ENCODE peak calls at places on chromosome 14, in five cellular contexts. One of them, this sample, is unnamed.

GRCh38 chr14:105059917-105060565 is 5.2 kb downstream of the GPR132 start:
- DNase-seq in ovary: no peak
- DNase-seq in transverse colon: no peak
- DNase-seq in stomach: no peak
- DNase-seq in A549: no peak
- DNase-seq in this sample: no peak

GRCh38 chr14:45201908-45202307 is 51.1 kb downstream of the MIS18BP1 start:
- DNase-seq in ovary: no peak
- DNase-seq in stomach: no peak
- DNase-seq in A549: no peak
- DNase-seq in transverse colon: no peak
- DNase-seq in this sample: no peak

GRCh38 chr14:42200951-42201350 is 594.3 kb downstream of the LRFN5 start:
- DNase-seq in transverse colon: no peak
- DNase-seq in A549: no peak
- DNase-seq in ovary: no peak
- DNase-seq in stomach: no peak
- DNase-seq in this sample: no peak

GRCh38 chr14:76077340-76077739 is 74.4 kb upstream of the GPATCH2L start:
- DNase-seq in stomach: no peak
- DNase-seq in A549: no peak
- DNase-seq in transverse colon: no peak
- DNase-seq in ovary: no peak
- DNase-seq in this sample: no peak

GRCh38 chr14:61515436-61516124 is 179.7 kb upstream of the HIF1A start:
- DNase-seq in A549: no peak
- DNase-seq in stomach: no peak
- DNase-seq in ovary: no peak
- DNase-seq in transverse colon: no peak
- DNase-seq in this sample: no peak

GRCh38 chr14:63904724-63905123 is 51.9 kb downstream of the SYNE2 start:
- DNase-seq in stomach: no peak
- DNase-seq in transverse colon: no peak
- DNase-seq in A549: no peak
- DNase-seq in ovary: no peak
- DNase-seq in this sample: no peak

GRCh38 chr14:100865682-100866591 is 37.6 kb downstream of the RTL1 start:
- DNase-seq in A549: no peak
- DNase-seq in transverse colon: no peak
- DNase-seq in stomach: no peak
- DNase-seq in ovary: no peak
- DNase-seq in this sample: peak

GRCh38 chr14:100408350-100409015 is 85.3 kb downstream of the SLC25A47 start:
- DNase-seq in A549: peak
- DNase-seq in transverse colon: no peak
- DNase-seq in ovary: no peak
- DNase-seq in stomach: no peak
- DNase-seq in this sample: no peak

GRCh38 chr14:90815817-90816662 is at the start of gene TTC7B:
- DNase-seq in A549: peak
- DNase-seq in stomach: peak
- DNase-seq in ovary: peak
- DNase-seq in transverse colon: peak
- DNase-seq in this sample: peak

GRCh38 chr14:34137001-34137400 is 186.1 kb upstream of the EGLN3 start:
- DNase-seq in stomach: no peak
- DNase-seq in transverse colon: no peak
- DNase-seq in A549: no peak
- DNase-seq in ovary: no peak
- DNase-seq in this sample: no peak

GRCh38 chr14:81219210-81219820 is 1.4 kb downstream of the GTF2A1 start:
- DNase-seq in ovary: peak
- DNase-seq in transverse colon: peak
- DNase-seq in A549: peak
- DNase-seq in stomach: peak
- DNase-seq in this sample: peak
- TF ChIP-seq EP300 in ovary: no peak
- TF ChIP-seq EP300 in transverse colon: no peak
- TF ChIP-seq EP300 in A549: no peak
- TF ChIP-seq EP300 in stomach: no peak
- TF ChIP-seq EP300 in this sample: peak

GRCh38 chr14:57560681-57561080 is 67.0 kb upstream of the CCDC198 start:
- DNase-seq in ovary: no peak
- DNase-seq in stomach: no peak
- DNase-seq in transverse colon: no peak
- DNase-seq in A549: no peak
- DNase-seq in this sample: no peak
- H3K4me3 ChIP-seq in ovary: no peak
- H3K4me3 ChIP-seq in stomach: no peak
- H3K4me3 ChIP-seq in transverse colon: no peak
- H3K4me3 ChIP-seq in A549: no peak
- H3K4me3 ChIP-seq in this sample: no peak

DNA sequence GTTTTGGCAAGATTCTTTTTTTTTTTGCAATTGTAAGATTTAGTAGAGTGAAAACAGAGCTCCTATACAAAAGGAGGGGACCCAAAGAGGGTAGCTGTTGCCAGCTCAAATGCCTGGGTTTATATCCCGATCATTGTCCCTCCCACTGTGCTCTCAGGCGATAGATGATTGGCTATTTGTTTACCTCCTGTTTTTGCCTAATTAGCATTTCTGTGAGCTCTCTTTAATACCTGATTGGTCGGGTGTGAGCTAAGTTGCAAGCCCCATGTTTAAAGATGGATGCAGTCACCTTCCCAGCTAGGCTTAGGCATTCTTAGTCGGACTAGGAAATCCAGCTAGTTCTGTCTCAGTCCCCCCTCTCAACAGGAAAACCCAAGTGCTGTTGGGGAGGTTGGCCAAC is 1.9 kb downstream of the EXOC3L4 start:
- DNase-seq in ovary: no peak
- DNase-seq in transverse colon: no peak
- DNase-seq in stomach: no peak
- DNase-seq in A549: no peak
- DNase-seq in this sample: no peak
- TF ChIP-seq EP300 in ovary: no peak
- TF ChIP-seq EP300 in transverse colon: no peak
- TF ChIP-seq EP300 in stomach: no peak
- TF ChIP-seq EP300 in A549: no peak
- TF ChIP-seq EP300 in this sample: no peak

GRCh38 chr14:73754911-73755360 is 40.8 kb upstream of the PNMA1 start:
- DNase-seq in A549: no peak
- DNase-seq in stomach: peak
- DNase-seq in transverse colon: peak
- DNase-seq in ovary: peak
- DNase-seq in this sample: peak

GRCh38 chr14:73752297-73752992 is 38.3 kb upstream of the PNMA1 start:
- DNase-seq in ovary: peak
- DNase-seq in stomach: peak
- DNase-seq in transverse colon: peak
- DNase-seq in A549: no peak
- DNase-seq in this sample: peak

GRCh38 chr14:73755434-73756014 is 41.3 kb upstream of the PNMA1 start:
- DNase-seq in stomach: peak
- DNase-seq in transverse colon: peak
- DNase-seq in ovary: no peak
- DNase-seq in A549: no peak
- DNase-seq in this sample: peak

GRCh38 chr14:73753043-73753886 is 39.1 kb upstream of the PNMA1 start:
- DNase-seq in A549: no peak
- DNase-seq in ovary: peak
- DNase-seq in stomach: peak
- DNase-seq in transverse colon: peak
- DNase-seq in this sample: peak

GRCh38 chr14:73753887-73754880 is 40.0 kb upstream of the PNMA1 start:
- DNase-seq in ovary: no peak
- DNase-seq in stomach: no peak
- DNase-seq in A549: no peak
- DNase-seq in transverse colon: peak
- DNase-seq in this sample: peak
- H3K4me3 ChIP-seq in ovary: no peak
- H3K4me3 ChIP-seq in stomach: peak
- H3K4me3 ChIP-seq in A549: peak
- H3K4me3 ChIP-seq in transverse colon: peak
- H3K4me3 ChIP-seq in this sample: no peak

GRCh38 chr14:53871947-53872346 is 84.7 kb downstream of the BMP4 start:
- DNase-seq in stomach: no peak
- DNase-seq in ovary: no peak
- DNase-seq in A549: no peak
- DNase-seq in transverse colon: no peak
- DNase-seq in this sample: no peak

GRCh38 chr14:53875337-53875897 is 81.2 kb downstream of the BMP4 start:
- DNase-seq in A549: no peak
- DNase-seq in ovary: no peak
- DNase-seq in transverse colon: no peak
- DNase-seq in stomach: no peak
- DNase-seq in this sample: no peak

GRCh38 chr14:53874704-53875103 is 81.9 kb downstream of the BMP4 start:
- DNase-seq in ovary: no peak
- DNase-seq in transverse colon: no peak
- DNase-seq in A549: no peak
- DNase-seq in stomach: no peak
- DNase-seq in this sample: no peak

GRCh38 chr14:53870997-53871396 is 85.6 kb downstream of the BMP4 start:
- DNase-seq in transverse colon: no peak
- DNase-seq in A549: no peak
- DNase-seq in ovary: no peak
- DNase-seq in stomach: no peak
- DNase-seq in this sample: no peak

GRCh38 chr14:53872551-53873188 is 84.0 kb downstream of the BMP4 start:
- DNase-seq in stomach: no peak
- DNase-seq in ovary: no peak
- DNase-seq in A549: no peak
- DNase-seq in transverse colon: no peak
- DNase-seq in this sample: no peak
- TF ChIP-seq EP300 in stomach: no peak
- TF ChIP-seq EP300 in ovary: no peak
- TF ChIP-seq EP300 in A549: no peak
- TF ChIP-seq EP300 in transverse colon: no peak
- TF ChIP-seq EP300 in this sample: no peak

GRCh38 chr14:24141030-24141880 is at the start of gene EMC9:
- DNase-seq in A549: peak
- DNase-seq in ovary: peak
- DNase-seq in transverse colon: peak
- DNase-seq in stomach: peak
- DNase-seq in this sample: peak

GRCh38 chr14:24138396-24139271 is 2.6 kb downstream of the PSME1 start:
- DNase-seq in A549: no peak
- DNase-seq in stomach: no peak
- DNase-seq in transverse colon: no peak
- DNase-seq in ovary: no peak
- DNase-seq in this sample: no peak

GRCh38 chr14:24136684-24137528 is 912 bp downstream of the PSME1 start:
- DNase-seq in transverse colon: no peak
- DNase-seq in A549: no peak
- DNase-seq in ovary: no peak
- DNase-seq in stomach: no peak
- DNase-seq in this sample: no peak

GRCh38 chr14:24137529-24138395 is 1.8 kb downstream of the PSME1 start:
- DNase-seq in A549: no peak
- DNase-seq in ovary: no peak
- DNase-seq in stomach: no peak
- DNase-seq in transverse colon: no peak
- DNase-seq in this sample: no peak

GRCh38 chr14:24139272-24139934 is 2.0 kb downstream of the EMC9 start:
- DNase-seq in transverse colon: no peak
- DNase-seq in stomach: no peak
- DNase-seq in ovary: no peak
- DNase-seq in A549: peak
- DNase-seq in this sample: no peak
- H3K4me3 ChIP-seq in transverse colon: no peak
- H3K4me3 ChIP-seq in stomach: no peak
- H3K4me3 ChIP-seq in ovary: no peak
- H3K4me3 ChIP-seq in A549: peak
- H3K4me3 ChIP-seq in this sample: no peak

This sample was measured in sigmoid colon.